ENCODE peak calls at places on chromosomes 3 and 15, in eight cellular contexts. X is cardiac muscle cell, V is OCI-LY7, E is HCT116, G is adrenal gland, C is choroid plexus epithelial cell, Q is ovary, A is uterus. M is an unnamed sample.

GRCh38 chr15:69451951-69452701 is 492 bp upstream of the RPLP1 start:
- DNase-seq in X (no peak), Q (no peak), V (peak), A (peak), G (no peak), C (peak), E (no peak), M (no peak)

GRCh38 chr3:136343873-136344281 is 93.7 kb downstream of the PCCB start:
- DNase-seq in E (no peak), C (peak), A (peak), X (peak), Q (peak), V (no peak), G (peak), M (peak)

GRCh38 chr3:72185549-72186484 is 400.9 kb upstream of the PROK2 start:
- DNase-seq in A (no peak), E (no peak), C (peak), Q (no peak), G (peak), X (no peak), V (peak), M (peak)

GRCh38 chr3:140898340-140899180 is 43.1 kb upstream of the SLC25A36 start:
- DNase-seq in X (peak), Q (no peak), E (peak), G (no peak), V (peak), A (no peak), C (peak), M (peak)

GRCh38 chr15:40244961-40245523 is 6.2 kb downstream of the PAK6 start:
- DNase-seq in V (no peak), G (no peak), X (no peak), A (no peak), E (no peak), Q (no peak), C (no peak), M (no peak)

GRCh38 chr3:162569314-162569713 is 1072.7 kb downstream of the OTOL1 start:
- DNase-seq in C (no peak), V (no peak), G (no peak), E (no peak), A (no peak), X (no peak), Q (no peak), M (no peak)

GRCh38 chr15:42359249-42359648 is at the start of gene CAPN3:
- DNase-seq in X (peak), C (no peak), V (no peak), A (no peak), Q (no peak), E (no peak), G (no peak), M (no peak)

GRCh38 chr15:84887928-84888327 is 3.5 kb downstream of the SLC28A1 start:
- DNase-seq in C (no peak), X (no peak), A (no peak), E (no peak), Q (no peak), G (no peak), V (no peak), M (no peak)

GRCh38 chr15:35107561-35107960 is 22.5 kb upstream of the NANOGP8 start:
- DNase-seq in C (no peak), E (no peak), G (no peak), A (no peak), V (no peak), Q (no peak), X (no peak), M (no peak)

GRCh38 chr3:10757021-10757820 is 58.8 kb upstream of the SLC6A11 start:
- DNase-seq in Q (no peak), C (peak), E (no peak), A (no peak), X (no peak), G (no peak), V (no peak), M (no peak)

GRCh38 chr3:81521855-81522254 is 239.6 kb downstream of the GBE1 start:
- DNase-seq in V (no peak), X (peak), C (peak), E (no peak), A (no peak), Q (no peak), G (no peak), M (no peak)

GRCh38 chr3:123085293-123085949 is 18.6 kb downstream of the PDIA5 start:
- DNase-seq in G (no peak), C (no peak), X (no peak), E (no peak), A (no peak), Q (no peak), V (no peak), M (no peak)

GRCh38 chr15:72354496-72354895 is 21.3 kb downstream of the HEXA start:
- DNase-seq in A (no peak), Q (no peak), G (no peak), E (no peak), V (no peak), C (no peak), X (no peak), M (no peak)

GRCh38 chr3:141076821-141077571 is 25.8 kb downstream of the SPSB4 start:
- DNase-seq in A (peak), X (peak), C (peak), Q (peak), E (no peak), V (no peak), G (peak), M (no peak)

GRCh38 chr15:85030301-85031049 is 48.8 kb downstream of the PDE8A start:
- DNase-seq in Q (no peak), V (no peak), C (peak), G (peak), A (no peak), E (no peak), X (no peak), M (no peak)

GRCh38 chr3:83048556-83048955 is 1287.1 kb upstream of the GBE1 start:
- DNase-seq in G (no peak), Q (no peak), V (no peak), E (no peak), X (no peak), A (no peak), C (no peak), M (no peak)

GRCh38 chr3:41117398-41117870 is 81.9 kb upstream of the CTNNB1 start:
- DNase-seq in G (peak), C (peak), Q (peak), X (peak), V (peak), A (peak), E (peak), M (peak)

DNA sequence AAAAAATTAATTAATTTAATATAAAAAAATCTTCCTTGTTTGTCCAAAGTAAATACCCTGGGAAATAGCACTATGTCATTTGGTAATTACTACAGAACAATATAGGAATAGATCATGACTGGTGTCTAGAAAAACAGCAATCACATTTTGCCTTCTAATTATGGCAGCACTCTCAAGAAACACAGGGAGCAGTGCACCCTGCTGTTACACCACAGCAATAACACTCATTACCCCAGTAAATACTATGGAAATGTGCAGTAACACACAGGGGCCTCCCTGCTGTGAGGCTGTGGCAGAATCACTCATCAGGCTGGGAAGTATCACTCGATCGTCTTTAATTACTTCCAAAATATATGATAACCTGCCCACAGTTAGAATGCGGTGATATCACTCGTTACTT is 646.0 kb downstream of the TUSC7 start:
- DNase-seq in V (no peak), A (no peak), X (peak), E (no peak), Q (no peak), G (peak), C (peak), M (no peak)
- TF ChIP-seq CTCF in V (no peak), A (no peak), X (peak), E (no peak), Q (no peak), G (peak), C (peak), M (peak)

DNA sequence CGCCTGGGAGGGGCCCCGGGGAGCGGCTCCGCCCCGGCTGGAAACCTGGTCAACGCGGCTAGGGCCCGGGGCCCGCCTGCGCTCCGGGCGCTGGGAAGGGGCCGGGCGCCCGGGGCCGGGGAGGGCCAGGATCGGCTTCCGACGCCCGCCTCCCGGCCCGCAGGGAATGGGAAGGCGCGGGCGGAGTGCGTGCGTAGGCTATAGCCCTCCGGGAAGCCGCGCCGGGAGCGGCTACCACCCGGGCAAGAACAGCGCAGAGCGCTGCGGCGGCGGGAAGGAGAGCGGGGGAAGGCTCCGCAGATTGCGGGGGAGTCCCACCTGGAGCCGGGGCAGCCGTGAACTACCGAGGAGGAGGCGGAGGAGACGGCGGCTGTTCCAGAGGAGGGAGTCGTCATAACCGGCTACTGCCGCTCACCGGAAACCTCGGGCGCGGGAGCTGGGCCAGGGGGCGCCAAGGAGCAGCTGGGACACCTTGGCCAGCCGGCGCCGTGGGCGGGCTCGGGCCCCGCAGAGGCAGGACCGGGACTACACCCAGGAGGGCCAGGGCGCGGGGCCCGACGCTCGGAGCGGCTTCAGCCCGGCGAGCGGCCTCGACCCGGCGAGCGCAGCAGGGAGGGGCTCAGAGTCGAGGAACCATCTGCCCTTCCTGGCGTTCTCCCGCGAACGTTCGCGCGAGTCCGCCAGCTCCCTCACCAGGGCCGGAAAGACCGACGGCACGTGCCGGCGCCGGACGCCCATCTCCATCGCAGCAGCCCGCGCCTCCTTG is at the start of gene EOGT:
- DNase-seq in V (peak), X (peak), E (peak), G (peak), C (peak), Q (peak), A (peak), M (peak)
- H3K4me3 ChIP-seq in V (peak), X (peak), E (peak), G (peak), C (peak), Q (peak), A (peak), M (peak)

GRCh38 chr15:46354443-46354842 is 719.6 kb downstream of the SQOR start:
- DNase-seq in E (no peak), A (no peak), G (no peak), Q (no peak), C (no peak), V (no peak), X (no peak), M (no peak)
- TF ChIP-seq CTCF in E (no peak), A (no peak), G (no peak), Q (no peak), C (no peak), V (no peak), X (no peak), M (no peak)

GRCh38 chr3:46695177-46695961 is 1.9 kb upstream of the ALS2CL start:
- DNase-seq in Q (no peak), A (peak), V (peak), X (no peak), G (peak), E (no peak), C (no peak), M (no peak)

GRCh38 chr3:46693897-46694235 is 387 bp upstream of the ALS2CL start:
- DNase-seq in G (peak), E (no peak), V (no peak), C (no peak), X (no peak), A (no peak), Q (no peak), M (no peak)

GRCh38 chr3:46694520-46694919 is 1.0 kb upstream of the ALS2CL start:
- DNase-seq in Q (peak), E (no peak), A (no peak), V (no peak), C (no peak), X (no peak), G (no peak), M (no peak)

GRCh38 chr3:46692566-46692983 is 904 bp downstream of the ALS2CL start:
- DNase-seq in V (no peak), A (no peak), C (no peak), X (no peak), G (peak), E (peak), Q (peak), M (peak)

GRCh38 chr3:46693038-46693896 is at the start of gene ALS2CL:
- DNase-seq in E (no peak), V (peak), A (peak), X (peak), C (no peak), Q (peak), G (peak), M (no peak)
- H3K4me3 ChIP-seq in E (peak), V (peak), A (peak), X (peak), C (peak), Q (peak), G (peak), M (peak)

GRCh38 chr3:52682016-52682415 is 3.7 kb downstream of the PBRM1 start:
- DNase-seq in V (no peak), E (peak), A (peak), X (peak), G (peak), Q (peak), C (peak), M (peak)
- TF ChIP-seq CTCF in V (peak), E (peak), A (no peak), X (peak), G (no peak), Q (peak), C (no peak), M (peak)

GRCh38 chr3:129625071-129625874 is 18.8 kb upstream of the PLXND1 start:
- DNase-seq in V (no peak), E (no peak), X (no peak), A (peak), G (no peak), Q (peak), C (no peak), M (no peak)
- H3K4me3 ChIP-seq in V (no peak), E (peak), X (no peak), A (no peak), G (no peak), Q (no peak), C (no peak), M (no peak)

GRCh38 chr3:182465301-182466185 is 327.8 kb upstream of the ATP11B start:
- DNase-seq in X (no peak), Q (no peak), E (no peak), A (no peak), C (no peak), G (no peak), V (no peak), M (no peak)
- TF ChIP-seq CTCF in X (no peak), Q (no peak), E (no peak), A (no peak), C (no peak), G (no peak), V (no peak), M (no peak)

GRCh38 chr3:108505811-108506210 is 4.6 kb downstream of the MYH15 start:
- DNase-seq in C (peak), E (no peak), A (no peak), Q (no peak), G (no peak), V (no peak), X (no peak), M (no peak)
- H3K4me3 ChIP-seq in C (no peak), E (no peak), A (no peak), Q (no peak), G (no peak), V (no peak), X (no peak), M (no peak)

GRCh38 chr15:67080900-67081431 is 15.6 kb downstream of the SMAD3 start:
- DNase-seq in A (peak), V (peak), E (no peak), G (no peak), Q (peak), C (no peak), X (no peak), M (peak)
- TF ChIP-seq CTCF in A (no peak), V (peak), E (no peak), G (no peak), Q (no peak), C (no peak), X (peak), M (peak)